ENCODE peak calls at places on chromosomes 16 and 17, in nine cellular contexts. One of them, this sample, is unnamed.

GRCh38 chr16:87390641-87391323 is 1.4 kb upstream of the MAP1LC3B start:
- DNase-seq in suprapubic skin: peak; percentile 76
- DNase-seq in aorta: no peak
- DNase-seq in ascending aorta: no peak
- DNase-seq in spleen: peak; percentile 83
- DNase-seq in effector memory CD4-positive, alpha-beta T cell: no peak
- DNase-seq in neuronal stem cell: no peak
- DNase-seq in right atrium auricular region: no peak
- DNase-seq in stomach: no peak
- DNase-seq in this sample: no peak

GRCh38 chr17:31391496-31391949 is at the start of gene RAB11FIP4:
- DNase-seq in suprapubic skin: no peak
- DNase-seq in aorta: no peak
- DNase-seq in ascending aorta: no peak
- DNase-seq in spleen: peak; percentile 77
- DNase-seq in effector memory CD4-positive, alpha-beta T cell: no peak
- DNase-seq in neuronal stem cell: no peak
- DNase-seq in right atrium auricular region: no peak
- DNase-seq in stomach: peak; percentile 22
- DNase-seq in this sample: no peak

GRCh38 chr17:61452301-61453290 is at the start of gene TBX4:
- DNase-seq in suprapubic skin: no peak
- DNase-seq in aorta: no peak
- DNase-seq in ascending aorta: no peak
- DNase-seq in spleen: no peak
- DNase-seq in effector memory CD4-positive, alpha-beta T cell: no peak
- DNase-seq in neuronal stem cell: no peak
- DNase-seq in right atrium auricular region: peak; percentile 49
- DNase-seq in stomach: no peak
- DNase-seq in this sample: no peak

GRCh38 chr16:12471383-12471782 is 332.3 kb downstream of the CPPED1 start:
- DNase-seq in suprapubic skin: no peak
- DNase-seq in aorta: no peak
- DNase-seq in ascending aorta: peak; percentile 35
- DNase-seq in spleen: no peak
- DNase-seq in effector memory CD4-positive, alpha-beta T cell: no peak
- DNase-seq in neuronal stem cell: no peak
- DNase-seq in right atrium auricular region: no peak
- DNase-seq in stomach: no peak
- DNase-seq in this sample: no peak

GRCh38 chr16:67528222-67528869 is at the start of gene RIPOR1:
- DNase-seq in suprapubic skin: no peak
- DNase-seq in aorta: peak; percentile 76
- DNase-seq in ascending aorta: peak; percentile 85
- DNase-seq in spleen: peak; percentile 92
- DNase-seq in effector memory CD4-positive, alpha-beta T cell: peak; percentile 27
- DNase-seq in neuronal stem cell: peak; percentile 49
- DNase-seq in right atrium auricular region: no peak
- DNase-seq in stomach: peak; percentile 65
- DNase-seq in this sample: no peak

GRCh38 chr17:80504671-80505413 is 28.4 kb upstream of the NPTX1 start:
- DNase-seq in suprapubic skin: no peak
- DNase-seq in aorta: no peak
- DNase-seq in ascending aorta: no peak
- DNase-seq in spleen: no peak
- DNase-seq in effector memory CD4-positive, alpha-beta T cell: no peak
- DNase-seq in neuronal stem cell: no peak
- DNase-seq in right atrium auricular region: no peak
- DNase-seq in stomach: no peak
- DNase-seq in this sample: no peak

GRCh38 chr16:81453091-81453728 is 8.6 kb downstream of the CMIP start:
- DNase-seq in suprapubic skin: no peak
- DNase-seq in aorta: no peak
- DNase-seq in ascending aorta: no peak
- DNase-seq in spleen: no peak
- DNase-seq in effector memory CD4-positive, alpha-beta T cell: no peak
- DNase-seq in neuronal stem cell: no peak
- DNase-seq in right atrium auricular region: no peak
- DNase-seq in stomach: no peak
- DNase-seq in this sample: peak; percentile 37

GRCh38 chr17:39002991-39003715 is 36.0 kb upstream of the FBXO47 start:
- DNase-seq in suprapubic skin: peak; percentile 87
- DNase-seq in aorta: peak; percentile 89
- DNase-seq in ascending aorta: peak; percentile 88
- DNase-seq in spleen: no peak
- DNase-seq in effector memory CD4-positive, alpha-beta T cell: no peak
- DNase-seq in neuronal stem cell: no peak
- DNase-seq in right atrium auricular region: peak; percentile 92
- DNase-seq in stomach: peak; percentile 42
- DNase-seq in this sample: peak; percentile 48

GRCh38 chr16:74603848-74604247 is 3.1 kb downstream of the GLG1 start:
- DNase-seq in suprapubic skin: no peak
- DNase-seq in aorta: no peak
- DNase-seq in ascending aorta: no peak
- DNase-seq in spleen: no peak
- DNase-seq in effector memory CD4-positive, alpha-beta T cell: no peak
- DNase-seq in neuronal stem cell: no peak
- DNase-seq in right atrium auricular region: no peak
- DNase-seq in stomach: no peak
- DNase-seq in this sample: peak; percentile 61

GRCh38 chr16:878071-878784 is 77.7 kb upstream of the GNG13 start:
- DNase-seq in suprapubic skin: no peak
- DNase-seq in aorta: peak; percentile 21
- DNase-seq in ascending aorta: no peak
- DNase-seq in spleen: no peak
- DNase-seq in effector memory CD4-positive, alpha-beta T cell: no peak
- DNase-seq in neuronal stem cell: no peak
- DNase-seq in right atrium auricular region: no peak
- DNase-seq in stomach: no peak
- DNase-seq in this sample: no peak

GRCh38 chr16:17467923-17468540 is 2.7 kb downstream of the XYLT1 start:
- DNase-seq in suprapubic skin: peak; percentile 16
- DNase-seq in aorta: peak; percentile 81
- DNase-seq in ascending aorta: peak; percentile 82
- DNase-seq in spleen: peak; percentile 81
- DNase-seq in effector memory CD4-positive, alpha-beta T cell: no peak
- DNase-seq in neuronal stem cell: peak; percentile 59
- DNase-seq in right atrium auricular region: peak; percentile 74
- DNase-seq in stomach: peak; percentile 67
- DNase-seq in this sample: peak; percentile 77

GRCh38 chr17:2777242-2777867 is 18.9 kb upstream of the RAP1GAP2 start:
- DNase-seq in suprapubic skin: no peak
- DNase-seq in aorta: no peak
- DNase-seq in ascending aorta: no peak
- DNase-seq in spleen: no peak
- DNase-seq in effector memory CD4-positive, alpha-beta T cell: no peak
- DNase-seq in neuronal stem cell: no peak
- DNase-seq in right atrium auricular region: no peak
- DNase-seq in stomach: no peak
- DNase-seq in this sample: no peak

GRCh38 chr17:81235822-81236740 is 2.8 kb downstream of the TEPSIN start:
- DNase-seq in suprapubic skin: no peak
- DNase-seq in aorta: no peak
- DNase-seq in ascending aorta: no peak
- DNase-seq in spleen: no peak
- DNase-seq in effector memory CD4-positive, alpha-beta T cell: no peak
- DNase-seq in neuronal stem cell: no peak
- DNase-seq in right atrium auricular region: no peak
- DNase-seq in stomach: no peak
- DNase-seq in this sample: no peak

GRCh38 chr17:74954115-74954514 is 18.4 kb downstream of the OTOP3 start:
- DNase-seq in suprapubic skin: no peak
- DNase-seq in aorta: no peak
- DNase-seq in ascending aorta: no peak
- DNase-seq in spleen: no peak
- DNase-seq in effector memory CD4-positive, alpha-beta T cell: no peak
- DNase-seq in neuronal stem cell: no peak
- DNase-seq in right atrium auricular region: no peak
- DNase-seq in stomach: no peak
- DNase-seq in this sample: no peak

GRCh38 chr17:4043862-4044261 is 79.6 kb upstream of the ATP2A3 start:
- DNase-seq in suprapubic skin: no peak
- DNase-seq in aorta: no peak
- DNase-seq in ascending aorta: no peak
- DNase-seq in spleen: peak; percentile 85
- DNase-seq in effector memory CD4-positive, alpha-beta T cell: peak; percentile 8
- DNase-seq in neuronal stem cell: no peak
- DNase-seq in right atrium auricular region: no peak
- DNase-seq in stomach: peak; percentile 64
- DNase-seq in this sample: peak; percentile 18

GRCh38 chr16:66924527-66925321 is 611 bp downstream of the RRAD start:
- DNase-seq in suprapubic skin: no peak
- DNase-seq in aorta: no peak
- DNase-seq in ascending aorta: no peak
- DNase-seq in spleen: no peak
- DNase-seq in effector memory CD4-positive, alpha-beta T cell: peak; percentile 5
- DNase-seq in neuronal stem cell: peak; percentile 29
- DNase-seq in right atrium auricular region: no peak
- DNase-seq in stomach: peak; percentile 49
- DNase-seq in this sample: peak; percentile 56

GRCh38 chr17:37702605-37703004 is 42.3 kb downstream of the HNF1B start:
- DNase-seq in suprapubic skin: no peak
- DNase-seq in aorta: no peak
- DNase-seq in ascending aorta: no peak
- DNase-seq in spleen: no peak
- DNase-seq in effector memory CD4-positive, alpha-beta T cell: no peak
- DNase-seq in neuronal stem cell: no peak
- DNase-seq in right atrium auricular region: no peak
- DNase-seq in stomach: no peak
- DNase-seq in this sample: peak; percentile 75

GRCh38 chr16:1809281-1809801 is 15.8 kb upstream of the IGFALS start:
- DNase-seq in suprapubic skin: no peak
- DNase-seq in aorta: no peak
- DNase-seq in ascending aorta: no peak
- DNase-seq in spleen: no peak
- DNase-seq in effector memory CD4-positive, alpha-beta T cell: no peak
- DNase-seq in neuronal stem cell: no peak
- DNase-seq in right atrium auricular region: no peak
- DNase-seq in stomach: no peak
- DNase-seq in this sample: peak; percentile 49

GRCh38 chr16:7398536-7398935 is 65.9 kb downstream of the RBFOX1 start:
- DNase-seq in suprapubic skin: no peak
- DNase-seq in aorta: no peak
- DNase-seq in ascending aorta: no peak
- DNase-seq in spleen: no peak
- DNase-seq in effector memory CD4-positive, alpha-beta T cell: no peak
- DNase-seq in neuronal stem cell: no peak
- DNase-seq in right atrium auricular region: no peak
- DNase-seq in stomach: no peak
- DNase-seq in this sample: no peak

GRCh38 chr17:20852541-20853370 is 190.1 kb downstream of the USP22 start:
- DNase-seq in suprapubic skin: no peak
- DNase-seq in aorta: no peak
- DNase-seq in ascending aorta: no peak
- DNase-seq in spleen: peak; percentile 72
- DNase-seq in effector memory CD4-positive, alpha-beta T cell: no peak
- DNase-seq in neuronal stem cell: peak; percentile 46
- DNase-seq in right atrium auricular region: peak; percentile 64
- DNase-seq in stomach: no peak
- DNase-seq in this sample: no peak
- H3K4me3 ChIP-seq in suprapubic skin: peak overlapping the region; percentile 37
- H3K4me3 ChIP-seq in aorta: no peak overlapping the region
- H3K4me3 ChIP-seq in ascending aorta: no peak overlapping the region
- H3K4me3 ChIP-seq in spleen: peak overlapping the region; percentile 19
- H3K4me3 ChIP-seq in effector memory CD4-positive, alpha-beta T cell: peak overlapping the region; percentile 8
- H3K4me3 ChIP-seq in neuronal stem cell: peak overlapping the region; percentile 48
- H3K4me3 ChIP-seq in right atrium auricular region: peak overlapping the region; percentile 26
- H3K4me3 ChIP-seq in stomach: peak overlapping the region; percentile 13
- H3K4me3 ChIP-seq in this sample: no peak overlapping the region

DNA sequence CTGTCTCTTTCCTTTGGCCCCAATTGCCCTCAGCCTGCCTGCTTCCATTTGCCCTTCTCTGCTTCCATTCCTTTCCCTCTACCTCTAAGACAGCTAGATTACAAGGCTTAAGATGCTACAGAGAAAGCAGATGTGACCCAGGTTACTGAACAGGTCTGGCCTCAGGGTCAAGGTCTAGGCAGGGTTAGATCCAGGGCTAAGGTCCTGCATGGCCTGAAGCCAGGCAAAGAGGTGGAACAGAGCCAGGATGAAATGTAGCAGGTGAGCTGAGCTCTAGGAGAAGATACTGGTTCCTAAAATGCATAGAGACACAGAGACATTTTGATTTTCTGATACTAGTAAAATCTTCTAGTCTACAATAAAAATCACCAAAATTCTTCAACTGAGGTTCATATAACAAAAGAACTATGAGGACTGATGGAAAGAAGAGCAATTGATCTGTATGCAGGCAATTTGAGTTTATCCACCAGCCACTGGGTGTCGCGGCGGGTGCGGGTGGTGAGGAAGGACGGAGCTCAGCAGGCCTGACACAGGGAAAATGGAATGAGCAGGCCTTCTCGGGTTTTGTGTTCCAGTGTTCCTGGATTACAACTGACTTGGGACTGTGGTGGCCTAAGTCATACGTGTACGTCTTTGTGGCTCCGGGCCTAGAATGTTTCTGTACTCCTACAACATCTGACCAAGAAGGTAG is 95.9 kb downstream of the MYH10 start:
- DNase-seq in suprapubic skin: no peak
- DNase-seq in aorta: no peak
- DNase-seq in ascending aorta: no peak
- DNase-seq in spleen: no peak
- DNase-seq in effector memory CD4-positive, alpha-beta T cell: no peak
- DNase-seq in neuronal stem cell: no peak
- DNase-seq in right atrium auricular region: no peak
- DNase-seq in stomach: no peak
- DNase-seq in this sample: no peak
- H3K27ac ChIP-seq in suprapubic skin: no peak overlapping the region
- H3K27ac ChIP-seq in aorta: peak overlapping the region; percentile 67
- H3K27ac ChIP-seq in ascending aorta: peak overlapping the region; percentile 75
- H3K27ac ChIP-seq in spleen: no peak overlapping the region
- H3K27ac ChIP-seq in effector memory CD4-positive, alpha-beta T cell: no peak overlapping the region
- H3K27ac ChIP-seq in neuronal stem cell: no peak overlapping the region
- H3K27ac ChIP-seq in right atrium auricular region: no peak overlapping the region
- H3K27ac ChIP-seq in stomach: no peak overlapping the region
- H3K27ac ChIP-seq in this sample: no peak overlapping the region

DNA sequence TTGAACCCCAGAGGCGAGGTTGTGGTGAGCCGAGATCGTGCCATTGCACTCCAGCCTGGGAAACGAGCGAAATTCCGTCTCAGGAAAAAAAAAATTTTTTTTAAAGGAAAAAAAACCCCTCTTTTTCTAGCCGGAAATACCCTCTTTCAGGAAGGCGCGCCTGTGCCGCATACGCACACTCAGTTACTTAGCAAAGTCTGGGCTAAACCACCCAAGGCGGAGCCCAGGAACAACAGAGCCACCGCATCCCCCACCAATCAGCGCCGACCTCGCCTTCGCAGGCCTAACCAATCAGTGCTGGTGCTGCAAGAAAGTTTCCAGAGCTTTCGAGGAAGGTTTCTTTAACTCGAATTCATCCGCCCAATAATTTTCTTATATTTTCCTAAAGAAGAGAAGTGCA is 510.4 kb downstream of the KCNJ18 start:
- DNase-seq in suprapubic skin: no peak
- DNase-seq in aorta: no peak
- DNase-seq in ascending aorta: no peak
- DNase-seq in spleen: peak; percentile 19
- DNase-seq in effector memory CD4-positive, alpha-beta T cell: no peak
- DNase-seq in neuronal stem cell: no peak
- DNase-seq in right atrium auricular region: no peak
- DNase-seq in stomach: no peak
- DNase-seq in this sample: no peak
- H3K4me3 ChIP-seq in suprapubic skin: no peak overlapping the region
- H3K4me3 ChIP-seq in aorta: no peak overlapping the region
- H3K4me3 ChIP-seq in ascending aorta: no peak overlapping the region
- H3K4me3 ChIP-seq in spleen: no peak overlapping the region
- H3K4me3 ChIP-seq in effector memory CD4-positive, alpha-beta T cell: no peak overlapping the region
- H3K4me3 ChIP-seq in neuronal stem cell: no peak overlapping the region
- H3K4me3 ChIP-seq in right atrium auricular region: no peak overlapping the region
- H3K4me3 ChIP-seq in stomach: no peak overlapping the region
- H3K4me3 ChIP-seq in this sample: no peak overlapping the region

GRCh38 chr16:53921042-53921441 is 217.1 kb downstream of the FTO start:
- DNase-seq in suprapubic skin: no peak
- DNase-seq in aorta: no peak
- DNase-seq in ascending aorta: no peak
- DNase-seq in spleen: no peak
- DNase-seq in effector memory CD4-positive, alpha-beta T cell: no peak
- DNase-seq in neuronal stem cell: no peak
- DNase-seq in right atrium auricular region: no peak
- DNase-seq in stomach: no peak
- DNase-seq in this sample: no peak
- H3K27ac ChIP-seq in suprapubic skin: no peak overlapping the region
- H3K27ac ChIP-seq in aorta: no peak overlapping the region
- H3K27ac ChIP-seq in ascending aorta: no peak overlapping the region
- H3K27ac ChIP-seq in spleen: no peak overlapping the region
- H3K27ac ChIP-seq in effector memory CD4-positive, alpha-beta T cell: no peak overlapping the region
- H3K27ac ChIP-seq in neuronal stem cell: no peak overlapping the region
- H3K27ac ChIP-seq in right atrium auricular region: no peak overlapping the region
- H3K27ac ChIP-seq in stomach: no peak overlapping the region
- H3K27ac ChIP-seq in this sample: no peak overlapping the region

This sample was measured in small intestine.